ENCODE peak calls at places on chromosomes 3 and 15, in four cellular contexts. U is AG08395, W is NCI-H187 treated with DMSO at 0.1 percent for 48 hours, A is iris pigment epithelial cell. I is an unnamed sample.

GRCh38 chr3:148459931-148460513 is 237.7 kb upstream of the AGTR1 start:
- DNase-seq in A (peak; percentile 20), U (peak; percentile 26), W (no peak), I (no peak)

GRCh38 chr15:98501632-98502031 is 146.7 kb upstream of the IGF1R start:
- DNase-seq in A (no peak), U (no peak), W (no peak), I (no peak)

GRCh38 chr3:186128158-186128557 is 19.3 kb upstream of the ETV5 start:
- DNase-seq in A (no peak), W (no peak), U (no peak), I (no peak)

GRCh38 chr15:37104413-37105392 is 4.4 kb upstream of the MEIS2 start:
- DNase-seq in U (no peak), W (no peak), A (no peak), I (no peak)

GRCh38 chr3:53269888-53270880 is 14.4 kb upstream of the TKT start:
- DNase-seq in W (no peak), U (peak; percentile 97), A (peak; percentile 97), I (peak; percentile 91)

GRCh38 chr15:59274126-59274970 is 67.7 kb downstream of the LDHAL6B start:
- DNase-seq in U (peak; percentile 56), W (no peak), A (peak; percentile 78), I (peak; percentile 59)

GRCh38 chr15:58467121-58467721 is 35.4 kb downstream of the LIPC start:
- DNase-seq in U (no peak), A (peak; percentile 49), W (peak; percentile 73), I (no peak)

GRCh38 chr3:50620846-50621245 is 3.9 kb downstream of the MAPKAPK3 start:
- DNase-seq in W (no peak), A (no peak), U (peak; percentile 33), I (no peak)

GRCh38 chr15:39213385-39213840 is 367.5 kb upstream of the THBS1 start:
- DNase-seq in W (no peak), U (no peak), A (peak; percentile 95), I (peak; percentile 98)

GRCh38 chr15:59165726-59166125 is 40.9 kb upstream of the LDHAL6B start:
- DNase-seq in W (no peak), A (peak; percentile 57), U (peak; percentile 33), I (no peak)

GRCh38 chr15:87144775-87145174 is 1065.1 kb downstream of the AGBL1 start:
- DNase-seq in W (no peak), U (no peak), A (no peak), I (no peak)

GRCh38 chr3:10274601-10275000 is 18.1 kb downstream of the GHRL start:
- DNase-seq in W (no peak), U (no peak), A (no peak), I (no peak)

GRCh38 chr3:18389108-18389733 is 35.9 kb downstream of the SATB1 start:
- DNase-seq in W (no peak), U (peak; percentile 7), A (peak; percentile 6), I (no peak)

GRCh38 chr3:52121813-52122212 is 32.4 kb downstream of the POC1A start:
- DNase-seq in U (no peak), W (no peak), A (no peak), I (no peak)

GRCh38 chr3:46734773-46735172 is 17.1 kb upstream of the PRSS50 start:
- DNase-seq in W (no peak), A (no peak), U (no peak), I (no peak)

GRCh38 chr3:50486219-50486888 is 17.1 kb downstream of the CACNA2D2 start:
- DNase-seq in U (peak; percentile 31), A (peak; percentile 16), W (no peak), I (peak; percentile 12)

GRCh38 chr3:17195856-17196604 is 311.3 kb downstream of the PLCL2 start:
- DNase-seq in U (peak; percentile 14), W (no peak), A (peak; percentile 74), I (no peak)

GRCh38 chr3:177764377-177764912 is 567.2 kb upstream of the TBL1XR1 start:
- DNase-seq in U (peak; percentile 9), A (no peak), W (no peak), I (no peak)

GRCh38 chr3:172065967-172066762 is 26.8 kb downstream of the FNDC3B start:
- DNase-seq in W (no peak), A (peak; percentile 87), U (peak; percentile 30), I (peak; percentile 50)

GRCh38 chr15:69482686-69483256 is 30.2 kb downstream of the RPLP1 start:
- DNase-seq in U (no peak), W (no peak), A (no peak), I (no peak)

GRCh38 chr3:45166283-45166879 is 20.2 kb upstream of the CDCP1 start:
- DNase-seq in A (no peak), U (no peak), W (no peak), I (no peak)

GRCh38 chr3:180324791-180325190 is 277.2 kb upstream of the TTC14 start:
- DNase-seq in A (no peak), U (no peak), W (no peak), I (no peak)

GRCh38 chr3:194139977-194140351 is 4.0 kb downstream of the HES1 start:
- DNase-seq in U (no peak), W (no peak), A (peak; percentile 37), I (no peak)

GRCh38 chr3:188683032-188683491 is 488.7 kb upstream of the TPRG1 start:
- DNase-seq in A (peak; percentile 99), U (peak; percentile 26), W (no peak), I (peak; percentile 92)

I was measured in brain microvascular endothelial cell.